ENCODE peak calls at places on chromosomes 11 and 22, in ten cellular contexts. O is HCT116, W is mammary epithelial cell, H is AG04449, F is HFF-Myc, D is cardiac muscle cell, V is astrocyte of the spinal cord, B is fibroblast of the aortic adventitia, X is GM12864, Q is mucosa of descending colon. L is an unnamed sample.

GRCh38 chr11:34051349-34052035 is at the start of gene CAPRIN1:
- DNase-seq in O (peak), W (peak), H (no peak), F (peak), D (peak), V (peak), B (peak), X (peak), Q (peak), L (no peak)

GRCh38 chr22:33842421-33843094 is 77.7 kb downstream of the LARGE1 start:
- DNase-seq in O (no peak), W (no peak), H (no peak), F (no peak), D (no peak), V (no peak), B (no peak), X (peak), Q (no peak), L (no peak)

GRCh38 chr11:95387319-95387718 is 156.3 kb upstream of the SESN3 start:
- DNase-seq in O (no peak), W (no peak), H (no peak), F (no peak), D (no peak), V (no peak), B (no peak), X (no peak), Q (no peak), L (no peak)

GRCh38 chr11:69808708-69809107 is 10.5 kb downstream of the FGF3 start:
- DNase-seq in O (no peak), W (no peak), H (no peak), F (peak), D (peak), V (peak), B (peak), X (no peak), Q (no peak), L (no peak)

GRCh38 chr22:38501797-38502672 is 4.1 kb downstream of the DDX17 start:
- DNase-seq in O (no peak), W (no peak), H (no peak), F (no peak), D (no peak), V (no peak), B (no peak), X (no peak), Q (no peak), L (no peak)

GRCh38 chr11:110527146-110527545 is 97.4 kb downstream of the FDX1 start:
- DNase-seq in O (no peak), W (no peak), H (no peak), F (no peak), D (peak), V (peak), B (no peak), X (no peak), Q (no peak), L (no peak)

GRCh38 chr22:37254206-37254866 is 10.3 kb upstream of the RAC2 start:
- DNase-seq in O (no peak), W (peak), H (no peak), F (no peak), D (peak), V (peak), B (peak), X (no peak), Q (no peak), L (no peak)

GRCh38 chr11:132997396-132997795 is 534.9 kb downstream of the OPCML start:
- DNase-seq in O (no peak), W (no peak), H (no peak), F (no peak), D (no peak), V (no peak), B (no peak), X (no peak), Q (no peak), L (no peak)

GRCh38 chr22:22048318-22048942 is 65.8 kb upstream of the TOP3B start:
- DNase-seq in O (no peak), W (no peak), H (no peak), F (no peak), D (no peak), V (no peak), B (no peak), X (no peak), Q (no peak), L (no peak)

DNA sequence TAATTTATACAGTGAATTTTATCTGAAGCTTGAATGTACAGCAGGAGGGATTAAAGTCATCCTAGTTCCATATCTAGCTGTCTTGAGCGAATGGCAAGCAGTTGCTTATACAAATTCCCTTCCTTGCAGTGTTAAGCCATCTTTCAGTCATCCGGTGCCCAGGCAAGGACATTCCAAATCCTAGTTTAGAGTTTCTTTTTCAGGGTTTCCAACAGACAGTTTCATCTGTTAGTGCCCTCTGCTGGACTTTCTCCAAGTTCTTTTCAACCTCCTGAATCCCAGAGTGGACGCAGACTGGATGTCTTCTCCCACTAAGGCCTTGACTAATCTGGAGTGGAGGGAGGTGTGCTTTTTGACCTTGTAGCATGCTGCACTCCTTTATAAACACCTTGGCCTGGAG is 45.4 kb downstream of the GRAMD1B start:
- DNase-seq in O (no peak), W (no peak), H (no peak), F (no peak), D (peak), V (peak), B (peak), X (no peak), Q (no peak), L (no peak)
- TF ChIP-seq CTCF in O (peak), W (peak), H (peak), F (peak), D (peak), V (peak), B (peak), X (peak), Q (no peak), L (peak)

DNA sequence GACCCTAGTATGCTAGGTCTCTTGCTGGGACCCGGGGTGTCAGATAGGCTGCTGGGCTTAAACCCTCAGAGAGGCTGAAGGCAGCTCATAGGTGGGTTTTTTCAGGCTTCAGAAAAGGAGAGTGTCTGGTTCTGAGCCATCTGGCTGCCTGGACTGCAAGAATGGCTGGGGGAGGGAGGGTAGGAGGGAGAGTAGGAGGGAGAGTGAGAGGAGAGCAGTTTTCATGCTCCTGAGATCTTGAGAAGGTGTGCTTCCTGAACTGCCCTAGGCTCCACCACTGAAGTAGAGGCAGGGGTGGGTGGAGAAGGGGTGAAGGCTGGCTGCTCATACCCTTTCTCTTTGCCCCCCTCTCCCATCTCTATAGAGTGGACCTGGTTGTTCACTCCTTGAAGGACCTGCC is 4.6 kb downstream of the HMBS start:
- DNase-seq in O (no peak), W (no peak), H (no peak), F (no peak), D (no peak), V (no peak), B (no peak), X (no peak), Q (no peak), L (no peak)
- H3K4me3 ChIP-seq in O (no peak), W (no peak), H (no peak), F (no peak), D (no peak), V (no peak), B (no peak), X (no peak), Q (no peak), L (no peak)

GRCh38 chr11:117927926-117928325 is 1.3 kb downstream of the TMPRSS13 start:
- DNase-seq in O (no peak), W (no peak), H (no peak), F (no peak), D (no peak), V (no peak), B (no peak), X (no peak), Q (no peak), L (no peak)
- TF ChIP-seq CTCF in O (no peak), W (no peak), H (no peak), F (no peak), D (no peak), V (no peak), B (no peak), X (no peak), Q (no peak), L (no peak)

DNA sequence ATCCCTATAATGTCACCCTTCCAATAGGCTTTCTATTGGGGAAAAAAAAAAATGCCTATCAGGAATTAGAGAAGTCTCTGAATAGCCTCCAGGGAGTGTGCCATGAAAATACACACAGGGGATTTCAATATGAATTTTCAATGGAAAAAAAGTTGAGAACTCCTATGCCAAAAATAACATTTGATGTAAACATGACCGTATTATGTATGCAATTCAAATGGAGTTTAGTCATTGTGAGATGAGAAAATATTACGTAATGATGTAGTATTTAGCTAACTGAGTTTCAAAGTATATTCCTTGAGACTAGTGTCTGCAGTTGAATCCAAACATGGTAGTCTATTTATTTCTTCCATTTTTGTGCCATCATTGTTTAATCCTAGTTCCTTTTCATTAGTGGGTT is 182.3 kb downstream of the BLID start:
- DNase-seq in O (no peak), W (peak), H (no peak), F (no peak), D (peak), V (peak), B (peak), X (no peak), Q (no peak), L (no peak)
- H3K4me3 ChIP-seq in O (no peak), W (no peak), H (no peak), F (no peak), D (no peak), V (no peak), B (no peak), X (no peak), Q (no peak), L (no peak)

GRCh38 chr11:55895216-55895615 is 12.1 kb downstream of the TRIM51 start:
- DNase-seq in O (no peak), W (no peak), H (no peak), F (no peak), D (no peak), V (no peak), B (no peak), X (no peak), Q (no peak), L (no peak)
- TF ChIP-seq CTCF in O (no peak), W (no peak), H (no peak), F (no peak), D (no peak), V (no peak), B (no peak), X (no peak), Q (no peak), L (no peak)

DNA sequence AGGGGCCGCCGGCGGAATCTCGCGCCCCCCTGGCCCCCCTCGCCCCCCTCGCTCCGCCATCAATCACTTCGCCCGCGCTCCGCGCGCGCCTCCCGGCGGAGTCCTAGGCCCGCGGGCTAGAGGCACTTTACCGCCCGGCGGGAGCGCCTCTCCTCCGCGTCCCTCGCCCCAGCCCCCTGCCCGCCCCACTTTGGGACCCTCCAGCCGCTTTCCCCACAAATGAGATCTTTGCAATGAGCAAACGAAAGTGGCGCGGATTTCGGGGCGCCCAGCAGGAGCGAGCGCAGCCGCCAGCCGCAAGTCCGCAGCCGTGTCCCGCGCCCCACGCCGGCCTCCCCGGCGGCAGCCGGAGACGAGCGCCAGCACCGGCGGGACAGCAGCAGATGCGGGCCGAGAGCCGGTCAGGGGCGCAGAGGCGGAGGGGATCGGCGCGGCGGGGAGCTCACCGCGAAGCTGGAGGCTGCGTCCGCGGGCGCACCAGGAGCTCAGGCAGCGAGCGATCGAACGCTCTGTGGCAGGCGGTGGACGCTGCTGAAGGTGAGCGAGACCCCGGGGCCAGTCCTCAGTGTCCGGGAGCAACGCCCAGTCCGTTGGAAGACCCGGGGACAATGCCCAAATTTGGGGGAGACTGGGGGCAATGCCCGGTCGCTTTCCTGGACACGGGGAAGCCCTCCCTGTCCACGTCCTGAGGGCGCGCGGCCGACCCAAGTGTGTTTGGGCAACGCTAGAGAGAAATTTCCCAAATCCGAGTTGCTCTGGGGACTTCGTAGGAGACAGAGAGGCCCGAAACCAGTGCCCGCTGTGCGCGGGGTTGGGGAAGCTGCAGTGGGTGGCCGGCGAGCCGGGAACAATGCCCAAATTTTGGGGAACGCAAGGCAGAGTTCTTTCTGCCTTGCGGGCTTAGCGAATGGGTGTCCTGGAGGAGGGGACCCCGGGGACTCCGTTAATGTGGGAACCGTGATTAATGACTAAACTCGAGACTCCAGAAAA is 1.5 kb upstream of the IGF2 start:
- DNase-seq in O (no peak), W (peak), H (no peak), F (no peak), D (no peak), V (no peak), B (no peak), X (no peak), Q (no peak), L (no peak)
- H3K4me3 ChIP-seq in O (no peak), W (no peak), H (no peak), F (no peak), D (peak), V (no peak), B (no peak), X (no peak), Q (no peak), L (no peak)

L was measured in AG09309.